ENCODE peak calls at places on chromosomes 12 and 14, in eight cellular contexts. Y is stimulated activated CD4-positive, alpha-beta T cell treated with anti-CD3 and anti-CD28 coated beads, TNF-alpha, amount 100 ng/mL, for 1 hour; O is astrocyte of the spinal cord; E is GM12892; Q is stomach; K is HFF-Myc; C is HCT116; D is HCEC 1CT. B is an unnamed sample.

GRCh38 chr12:52903855-52904508 is 894 bp downstream of the KRT8 start:
- DNase-seq in Y (peak; percentile 14), O (peak; percentile 33), E (peak; percentile 49), Q (peak; percentile 78), K (no peak), C (no peak), D (no peak), B (peak; percentile 40)

GRCh38 chr12:2795291-2796186 is 769 bp downstream of the FKBP4 start:
- DNase-seq in Y (peak; percentile 64), O (peak; percentile 47), E (peak; percentile 95), Q (peak; percentile 84), K (no peak), C (no peak), D (peak; percentile 49), B (peak; percentile 46)

GRCh38 chr12:89117448-89118034 is 234.8 kb downstream of the DUSP6 start:
- DNase-seq in Y (no peak), O (no peak), E (no peak), Q (peak; percentile 74), K (no peak), C (peak; percentile 80), D (peak; percentile 9), B (no peak)

GRCh38 chr12:130838284-130838950 is 633 bp downstream of the STX2 start:
- DNase-seq in Y (peak; percentile 8), O (no peak), E (peak; percentile 41), Q (peak; percentile 38), K (no peak), C (no peak), D (peak; percentile 15), B (no peak)

GRCh38 chr12:6533653-6534157 is 612 bp upstream of the GAPDH start:
- DNase-seq in Y (no peak), O (peak; percentile 92), E (peak; percentile 71), Q (peak; percentile 54), K (no peak), C (peak; percentile 76), D (peak; percentile 86), B (peak; percentile 87)

GRCh38 chr12:88111074-88111652 is 30.7 kb downstream of the CEP290 start:
- DNase-seq in Y (no peak), O (peak; percentile 65), E (no peak), Q (no peak), K (peak; percentile 30), C (peak; percentile 38), D (peak; percentile 54), B (peak; percentile 45)

GRCh38 chr12:95277139-95277538 is 59.5 kb downstream of the VEZT start:
- DNase-seq in Y (no peak), O (peak; percentile 90), E (no peak), Q (no peak), K (peak; percentile 81), C (no peak), D (peak; percentile 88), B (peak; percentile 88)

GRCh38 chr12:109239179-109239578 is 69.9 kb downstream of the FOXN4 start:
- DNase-seq in Y (no peak), O (no peak), E (no peak), Q (no peak), K (no peak), C (no peak), D (no peak), B (no peak)

GRCh38 chr14:61330511-61330910 is 9.1 kb downstream of the PRKCH start:
- DNase-seq in Y (no peak), O (no peak), E (no peak), Q (no peak), K (no peak), C (no peak), D (no peak), B (no peak)

GRCh38 chr12:45669762-45670161 is 59.7 kb upstream of the ARID2 start:
- DNase-seq in Y (no peak), O (no peak), E (no peak), Q (no peak), K (no peak), C (no peak), D (no peak), B (no peak)

GRCh38 chr12:86658303-86658702 is 402.1 kb upstream of the MGAT4C start:
- DNase-seq in Y (no peak), O (no peak), E (no peak), Q (no peak), K (no peak), C (no peak), D (no peak), B (no peak)

GRCh38 chr14:53470351-53471043 is 317.4 kb upstream of the DDHD1 start:
- DNase-seq in Y (no peak), O (peak; percentile 60), E (no peak), Q (no peak), K (no peak), C (no peak), D (no peak), B (peak; percentile 63)

GRCh38 chr14:57983235-57983634 is 117.3 kb upstream of the SLC35F4 start:
- DNase-seq in Y (no peak), O (no peak), E (no peak), Q (no peak), K (no peak), C (no peak), D (no peak), B (no peak)

GRCh38 chr12:13937735-13938134 is 43.7 kb downstream of the GRIN2B start:
- DNase-seq in Y (no peak), O (no peak), E (no peak), Q (no peak), K (no peak), C (no peak), D (no peak), B (no peak)

GRCh38 chr14:103847954-103848719 is 762 bp upstream of the PPP1R13B start:
- DNase-seq in Y (no peak), O (no peak), E (no peak), Q (no peak), K (no peak), C (no peak), D (no peak), B (no peak)

GRCh38 chr12:75585309-75585708 is 73.9 kb upstream of the KRR1 start:
- DNase-seq in Y (no peak), O (peak; percentile 81), E (no peak), Q (no peak), K (peak; percentile 59), C (peak; percentile 19), D (peak; percentile 92), B (peak; percentile 90)

GRCh38 chr14:88323086-88323519 is at the start of gene KCNK10:
- DNase-seq in Y (no peak), O (peak; percentile 10), E (no peak), Q (no peak), K (no peak), C (no peak), D (no peak), B (peak; percentile 6)

GRCh38 chr12:4118017-4118510 is 155.5 kb upstream of the CCND2 start:
- DNase-seq in Y (no peak), O (peak; percentile 34), E (no peak), Q (no peak), K (no peak), C (no peak), D (peak; percentile 58), B (peak; percentile 78)

GRCh38 chr12:117015811-117016210 is 83.4 kb downstream of the TESC start:
- DNase-seq in Y (no peak), O (no peak), E (no peak), Q (no peak), K (no peak), C (no peak), D (no peak), B (no peak)